ENCODE peak calls at places on chromosomes 7 and 10, in five cellular contexts. T is SK-N-MC, W is cerebellar cortex, B is T-helper 9 cell, S is HS-5. V is an unnamed sample.

GRCh38 chr10:11863353-11864105 is 40.4 kb downstream of the PROSER2 start:
- DNase-seq in T (no peak), W (no peak), B (peak; percentile 11), S (no peak), V (no peak)

GRCh38 chr7:154676422-154677073 is 326.4 kb downstream of the PAXIP1 start:
- DNase-seq in T (no peak), W (no peak), B (no peak), S (no peak), V (no peak)

GRCh38 chr10:113891476-113891875 is 37.0 kb downstream of the NHLRC2 start:
- DNase-seq in T (no peak), W (peak; percentile 12), B (no peak), S (no peak), V (no peak)

GRCh38 chr10:116974442-116975005 is 30.5 kb downstream of the SHTN1 start:
- DNase-seq in T (no peak), W (no peak), B (no peak), S (peak; percentile 89), V (peak; percentile 79)

GRCh38 chr7:158541330-158542010 is 46.2 kb downstream of the PTPRN2 start:
- DNase-seq in T (no peak), W (peak; percentile 87), B (no peak), S (no peak), V (no peak)

GRCh38 chr10:68406111-68406814 is 814 bp downstream of the RUFY2 start:
- DNase-seq in T (no peak), W (peak; percentile 63), B (no peak), S (peak; percentile 24), V (peak; percentile 68)

GRCh38 chr7:14196555-14196954 is 207.1 kb upstream of the ETV1 start:
- DNase-seq in T (no peak), W (no peak), B (no peak), S (peak; percentile 30), V (peak; percentile 16)

GRCh38 chr10:28769147-28769604 is 91.9 kb downstream of the BAMBI start:
- DNase-seq in T (no peak), W (no peak), B (no peak), S (no peak), V (no peak)

GRCh38 chr10:78634835-78635234 is 433.9 kb upstream of the ZMIZ1 start:
- DNase-seq in T (no peak), W (no peak), B (no peak), S (no peak), V (peak; percentile 71)

GRCh38 chr10:73932625-73933112 is 21.7 kb downstream of the PLAU start:
- DNase-seq in T (no peak), W (no peak), B (no peak), S (no peak), V (no peak)

GRCh38 chr10:42992957-42993390 is 83.9 kb upstream of the RET start:
- DNase-seq in T (no peak), W (no peak), B (no peak), S (no peak), V (no peak)

GRCh38 chr7:111866787-111867186 is 304.5 kb upstream of the IMMP2L start:
- DNase-seq in T (no peak), W (no peak), B (no peak), S (no peak), V (no peak)

GRCh38 chr7:28346972-28347371 is 65.3 kb upstream of the CREB5 start:
- DNase-seq in T (no peak), W (no peak), B (no peak), S (no peak), V (peak; percentile 10)

GRCh38 chr10:26488344-26488743 is 50.2 kb downstream of the APBB1IP start:
- DNase-seq in T (no peak), W (no peak), B (no peak), S (peak; percentile 15), V (peak; percentile 46)

GRCh38 chr10:6394084-6394483 is 186.0 kb downstream of the PRKCQ start:
- DNase-seq in T (no peak), W (no peak), B (no peak), S (no peak), V (no peak)

GRCh38 chr10:55629792-55630490 is 731.1 kb downstream of the ZWINT start:
- DNase-seq in T (no peak), W (peak; percentile 5), B (no peak), S (no peak), V (peak; percentile 41)

GRCh38 chr7:1531263-1531978 is 919 bp downstream of the MAFK start:
- DNase-seq in T (no peak), W (peak; percentile 30), B (peak; percentile 45), S (no peak), V (no peak)

GRCh38 chr7:98051118-98051744 is 55.4 kb upstream of the LMTK2 start:
- DNase-seq in T (no peak), W (peak; percentile 9), B (peak; percentile 12), S (no peak), V (no peak)

GRCh38 chr7:97001221-97001620 is 4.1 kb upstream of the DLX6 start:
- DNase-seq in T (no peak), W (no peak), B (no peak), S (no peak), V (no peak)

GRCh38 chr7:36979810-36980248 is 255.5 kb upstream of the AOAH start:
- DNase-seq in T (no peak), W (no peak), B (no peak), S (no peak), V (no peak)

GRCh38 chr7:30844916-30845315 is 66.7 kb upstream of the AQP1 start:
- DNase-seq in T (no peak), W (no peak), B (no peak), S (no peak), V (no peak)

GRCh38 chr7:152050547-152050971 is 25.1 kb downstream of the GALNT11 start:
- DNase-seq in T (no peak), W (peak; percentile 44), B (no peak), S (no peak), V (peak; percentile 80)

GRCh38 chr10:3852147-3852904 is 67.3 kb upstream of the KLF6 start:
- DNase-seq in T (no peak), W (peak; percentile 79), B (peak; percentile 52), S (peak; percentile 92), V (peak; percentile 99)

GRCh38 chr7:69800495-69800894 is 202.2 kb downstream of the AUTS2 start:
- DNase-seq in T (no peak), W (no peak), B (no peak), S (no peak), V (no peak)

GRCh38 chr7:105880571-105881330 is 4.4 kb upstream of the ATXN7L1 start:
- DNase-seq in T (no peak), W (peak; percentile 44), B (no peak), S (no peak), V (no peak)

GRCh38 chr7:80530136-80530535 is 18.3 kb upstream of the GNAT3 start:
- DNase-seq in T (no peak), W (no peak), B (no peak), S (no peak), V (no peak)

GRCh38 chr7:76296743-76297740 is 5.4 kb upstream of the HSPB1 start:
- DNase-seq in T (no peak), W (no peak), B (no peak), S (no peak), V (peak; percentile 93)

V was measured in cardiac fibroblast.